ENCODE peak calls at places on chromosomes 7 and 10, in nine cellular contexts. D is brain microvascular endothelial cell, N is GM23338, K is endothelial cell, R is lower lobe of right lung, F is AG09309, B is Calu3, T is fibroblast of the aortic adventitia, W is heart left ventricle. A is an unnamed sample.

GRCh38 chr10:123274513-123275182 is 120.4 kb downstream of the BUB3 start:
- DNase-seq in R (no peak), F (no peak), D (no peak), T (no peak), K (no peak), B (no peak), N (peak; percentile 50), W (no peak), A (no peak)

GRCh38 chr7:91694221-91694856 is 186.2 kb downstream of the MTERF1 start:
- DNase-seq in B (no peak), F (no peak), R (no peak), D (no peak), N (no peak), T (peak; percentile 65), K (no peak), W (no peak), A (no peak)

GRCh38 chr7:842436-843031 is 10.3 kb downstream of the SUN1 start:
- DNase-seq in T (no peak), F (no peak), K (no peak), R (peak; percentile 24), B (no peak), W (no peak), D (no peak), N (no peak), A (no peak)

GRCh38 chr10:88131561-88132139 is 268.2 kb downstream of the PTEN start:
- DNase-seq in R (peak; percentile 68), W (peak; percentile 41), T (peak; percentile 83), F (no peak), D (no peak), B (no peak), N (peak; percentile 30), K (no peak), A (no peak)

GRCh38 chr7:57769958-57770357 is 320.0 kb downstream of the ZNF716 start:
- DNase-seq in W (no peak), B (no peak), T (no peak), D (no peak), F (no peak), R (no peak), N (no peak), K (no peak), A (no peak)

GRCh38 chr10:49313501-49314070 is 14.6 kb downstream of the C10orf71 start:
- DNase-seq in W (no peak), D (no peak), K (no peak), B (no peak), N (no peak), F (no peak), R (no peak), T (no peak), A (no peak)

GRCh38 chr7:73652541-73652949 is 15.1 kb upstream of the VPS37D start:
- DNase-seq in K (no peak), W (no peak), R (no peak), T (no peak), D (no peak), F (no peak), N (no peak), B (peak; percentile 50), A (no peak)

GRCh38 chr10:69088801-69089501 is 1.0 kb downstream of the SRGN start:
- DNase-seq in R (no peak), W (no peak), F (no peak), K (no peak), T (peak; percentile 78), N (no peak), B (no peak), D (peak; percentile 80), A (peak; percentile 48)

GRCh38 chr7:46671108-46671769 is 750.2 kb upstream of the IGFBP3 start:
- DNase-seq in D (no peak), B (no peak), K (no peak), F (no peak), N (peak; percentile 76), T (no peak), W (no peak), R (no peak), A (no peak)

GRCh38 chr10:123117644-123118409 is 17.9 kb upstream of the HMX3 start:
- DNase-seq in N (peak; percentile 93), F (no peak), W (no peak), T (no peak), K (no peak), R (no peak), B (no peak), D (no peak), A (no peak)

GRCh38 chr7:3861941-3862340 is 560.9 kb downstream of the SDK1 start:
- DNase-seq in B (no peak), F (no peak), N (peak; percentile 33), R (no peak), K (no peak), W (peak; percentile 26), T (peak; percentile 41), D (peak; percentile 67), A (no peak)

GRCh38 chr10:11876805-11877395 is 53.7 kb downstream of the PROSER2 start:
- DNase-seq in B (no peak), R (no peak), W (no peak), T (no peak), N (no peak), D (no peak), F (no peak), K (no peak), A (no peak)

GRCh38 chr7:13021566-13021965 is 334.1 kb downstream of the ARL4A start:
- DNase-seq in W (no peak), K (no peak), T (no peak), N (no peak), F (no peak), R (no peak), B (no peak), D (peak; percentile 27), A (no peak)
- TF ChIP-seq CTCF in W (no peak), K (no peak), T (no peak), N (no peak), F (no peak), R (no peak), B (no peak), D (no peak), A (no peak)

DNA sequence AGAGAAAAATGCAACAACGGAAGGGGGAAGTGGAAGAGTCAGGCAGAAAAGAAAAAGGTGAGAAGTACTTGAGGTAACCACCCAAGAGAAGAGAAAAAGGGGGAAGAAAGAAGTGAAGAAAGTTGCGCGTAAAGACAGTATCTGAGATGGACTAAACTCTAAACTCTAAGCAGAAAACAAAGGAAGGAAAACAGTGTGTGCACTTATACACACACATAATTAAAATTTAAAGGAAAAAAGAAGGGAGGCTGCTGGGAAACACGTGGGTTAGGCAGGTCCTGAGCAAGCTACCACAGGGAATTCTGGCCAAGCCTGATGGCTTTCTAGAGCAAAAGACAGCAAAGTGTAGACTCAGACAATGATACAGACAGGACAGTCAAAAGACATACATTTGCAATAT is 78.0 kb downstream of the UBE2H start:
- DNase-seq in K (no peak), F (no peak), D (no peak), N (no peak), W (no peak), T (no peak), B (no peak), R (no peak), A (no peak)
- TF ChIP-seq CTCF in K (no peak), F (no peak), D (no peak), N (no peak), W (no peak), T (no peak), B (no peak), R (no peak), A (no peak)

GRCh38 chr7:81447351-81447952 is 322.4 kb downstream of the HGF start:
- DNase-seq in W (no peak), F (peak; percentile 41), D (peak; percentile 61), T (peak; percentile 83), N (peak; percentile 74), B (peak; percentile 21), R (no peak), K (peak; percentile 21), A (no peak)
- TF ChIP-seq CTCF in W (no peak), F (peak; percentile 60), D (peak; percentile 72), T (peak; percentile 60), N (peak; percentile 61), B (no peak), R (peak; percentile 21), K (peak; percentile 23), A (no peak)

GRCh38 chr10:6275022-6275997 is 72.6 kb downstream of the PFKFB3 start:
- DNase-seq in K (no peak), T (peak; percentile 97), N (peak; percentile 56), F (peak; percentile 94), W (peak; percentile 86), D (peak; percentile 98), B (peak; percentile 95), R (peak; percentile 94), A (peak; percentile 84)
- TF ChIP-seq CTCF in K (no peak), T (peak; percentile 27), N (no peak), F (peak; percentile 16), W (no peak), D (peak; percentile 50), B (no peak), R (no peak), A (no peak)

GRCh38 chr7:78924581-78924980 is 528.9 kb downstream of the MAGI2 start:
- DNase-seq in K (peak; percentile 4), W (no peak), N (peak; percentile 71), B (peak; percentile 1), F (peak; percentile 18), R (no peak), D (peak; percentile 20), T (peak; percentile 45), A (no peak)
- TF ChIP-seq CTCF in K (peak; percentile 66), W (peak; percentile 27), N (peak; percentile 58), B (no peak), F (peak; percentile 30), R (no peak), D (peak; percentile 21), T (peak; percentile 14), A (no peak)

GRCh38 chr10:132055616-132056015 is 10.1 kb upstream of the JAKMIP3 start:
- DNase-seq in F (no peak), W (no peak), K (no peak), D (no peak), N (no peak), T (no peak), B (no peak), R (no peak), A (no peak)

GRCh38 chr10:132058111-132058745 is 7.5 kb upstream of the JAKMIP3 start:
- DNase-seq in K (no peak), N (no peak), W (no peak), R (no peak), T (no peak), F (no peak), D (no peak), B (no peak), A (no peak)

GRCh38 chr10:132056663-132057062 is 9.1 kb upstream of the JAKMIP3 start:
- DNase-seq in K (no peak), D (no peak), T (no peak), W (no peak), B (no peak), R (no peak), F (no peak), N (no peak), A (no peak)

GRCh38 chr10:132058793-132059759 is 6.7 kb upstream of the JAKMIP3 start:
- DNase-seq in B (no peak), K (no peak), W (no peak), R (no peak), D (no peak), T (no peak), N (no peak), F (no peak), A (no peak)

GRCh38 chr10:132057191-132057681 is 8.5 kb upstream of the JAKMIP3 start:
- DNase-seq in N (no peak), W (no peak), K (no peak), D (no peak), R (no peak), T (no peak), F (no peak), B (no peak), A (no peak)
- TF ChIP-seq CTCF in N (no peak), W (no peak), K (no peak), D (no peak), R (no peak), T (no peak), F (no peak), B (no peak), A (no peak)

A was measured in GM13976.